ENCODE peak calls at places on chromosome 20, in nine cellular contexts. One of them, this sample, is unnamed.

GRCh38 chr20:9215539-9215938 is 146.7 kb downstream of the PLCB4 start:
- DNase-seq in left cardiac atrium: no peak
- DNase-seq in LoVo: no peak
- DNase-seq in T follicular helper cell: no peak
- DNase-seq in mesothelial cell of epicardium: no peak
- DNase-seq in globus pallidus: no peak
- DNase-seq in pancreas: no peak
- DNase-seq in NCI-H748 treated with DMSO at 0.1 percent for 48 hours: peak
- DNase-seq in lung microvascular endothelial cell: peak
- DNase-seq in this sample: no peak

GRCh38 chr20:14334306-14334930 is 3.0 kb downstream of the FLRT3 start:
- DNase-seq in left cardiac atrium: no peak
- DNase-seq in LoVo: peak
- DNase-seq in T follicular helper cell: no peak
- DNase-seq in mesothelial cell of epicardium: no peak
- DNase-seq in globus pallidus: peak
- DNase-seq in pancreas: peak
- DNase-seq in NCI-H748 treated with DMSO at 0.1 percent for 48 hours: peak
- DNase-seq in lung microvascular endothelial cell: no peak
- DNase-seq in this sample: no peak

GRCh38 chr20:50594231-50594590 is 84.0 kb downstream of the PTPN1 start:
- DNase-seq in left cardiac atrium: no peak
- DNase-seq in LoVo: no peak
- DNase-seq in T follicular helper cell: no peak
- DNase-seq in mesothelial cell of epicardium: no peak
- DNase-seq in globus pallidus: no peak
- DNase-seq in pancreas: no peak
- DNase-seq in NCI-H748 treated with DMSO at 0.1 percent for 48 hours: no peak
- DNase-seq in lung microvascular endothelial cell: no peak
- DNase-seq in this sample: no peak

GRCh38 chr20:35561268-35561667 is 19.4 kb downstream of the ERGIC3 start:
- DNase-seq in left cardiac atrium: no peak
- DNase-seq in LoVo: no peak
- DNase-seq in T follicular helper cell: no peak
- DNase-seq in mesothelial cell of epicardium: no peak
- DNase-seq in globus pallidus: peak
- DNase-seq in pancreas: no peak
- DNase-seq in NCI-H748 treated with DMSO at 0.1 percent for 48 hours: no peak
- DNase-seq in lung microvascular endothelial cell: peak
- DNase-seq in this sample: no peak

GRCh38 chr20:38937978-38938473 is 11.8 kb downstream of the FAM83D start:
- DNase-seq in left cardiac atrium: no peak
- DNase-seq in LoVo: no peak
- DNase-seq in T follicular helper cell: no peak
- DNase-seq in mesothelial cell of epicardium: no peak
- DNase-seq in globus pallidus: no peak
- DNase-seq in pancreas: no peak
- DNase-seq in NCI-H748 treated with DMSO at 0.1 percent for 48 hours: no peak
- DNase-seq in lung microvascular endothelial cell: no peak
- DNase-seq in this sample: no peak

GRCh38 chr20:3667434-3668037 is 4.3 kb upstream of the GFRA4 start:
- DNase-seq in left cardiac atrium: no peak
- DNase-seq in LoVo: no peak
- DNase-seq in T follicular helper cell: no peak
- DNase-seq in mesothelial cell of epicardium: no peak
- DNase-seq in globus pallidus: no peak
- DNase-seq in pancreas: no peak
- DNase-seq in NCI-H748 treated with DMSO at 0.1 percent for 48 hours: no peak
- DNase-seq in lung microvascular endothelial cell: no peak
- DNase-seq in this sample: no peak

GRCh38 chr20:57162253-57162652 is 104.2 kb downstream of the BMP7 start:
- DNase-seq in left cardiac atrium: no peak
- DNase-seq in LoVo: no peak
- DNase-seq in T follicular helper cell: no peak
- DNase-seq in mesothelial cell of epicardium: no peak
- DNase-seq in globus pallidus: peak
- DNase-seq in pancreas: no peak
- DNase-seq in NCI-H748 treated with DMSO at 0.1 percent for 48 hours: no peak
- DNase-seq in lung microvascular endothelial cell: no peak
- DNase-seq in this sample: no peak

GRCh38 chr20:31505903-31506302 is 8.3 kb upstream of the HM13 start:
- DNase-seq in left cardiac atrium: no peak
- DNase-seq in LoVo: no peak
- DNase-seq in T follicular helper cell: no peak
- DNase-seq in mesothelial cell of epicardium: no peak
- DNase-seq in globus pallidus: no peak
- DNase-seq in pancreas: no peak
- DNase-seq in NCI-H748 treated with DMSO at 0.1 percent for 48 hours: no peak
- DNase-seq in lung microvascular endothelial cell: no peak
- DNase-seq in this sample: no peak

GRCh38 chr20:1033751-1034419 is 31.8 kb upstream of the RSPO4 start:
- DNase-seq in left cardiac atrium: no peak
- DNase-seq in LoVo: no peak
- DNase-seq in T follicular helper cell: no peak
- DNase-seq in mesothelial cell of epicardium: no peak
- DNase-seq in globus pallidus: peak
- DNase-seq in pancreas: no peak
- DNase-seq in NCI-H748 treated with DMSO at 0.1 percent for 48 hours: no peak
- DNase-seq in lung microvascular endothelial cell: no peak
- DNase-seq in this sample: no peak

GRCh38 chr20:25013478-25014380 is 21.2 kb upstream of the APMAP start:
- DNase-seq in left cardiac atrium: peak
- DNase-seq in LoVo: no peak
- DNase-seq in T follicular helper cell: no peak
- DNase-seq in mesothelial cell of epicardium: no peak
- DNase-seq in globus pallidus: no peak
- DNase-seq in pancreas: peak
- DNase-seq in NCI-H748 treated with DMSO at 0.1 percent for 48 hours: no peak
- DNase-seq in lung microvascular endothelial cell: no peak
- DNase-seq in this sample: no peak

GRCh38 chr20:17155401-17155800 is 71.4 kb upstream of the PCSK2 start:
- DNase-seq in left cardiac atrium: no peak
- DNase-seq in LoVo: no peak
- DNase-seq in T follicular helper cell: no peak
- DNase-seq in mesothelial cell of epicardium: no peak
- DNase-seq in globus pallidus: no peak
- DNase-seq in pancreas: no peak
- DNase-seq in NCI-H748 treated with DMSO at 0.1 percent for 48 hours: no peak
- DNase-seq in lung microvascular endothelial cell: no peak
- DNase-seq in this sample: no peak

GRCh38 chr20:47574616-47575401 is 73.1 kb downstream of the NCOA3 start:
- DNase-seq in left cardiac atrium: no peak
- DNase-seq in LoVo: no peak
- DNase-seq in T follicular helper cell: no peak
- DNase-seq in mesothelial cell of epicardium: no peak
- DNase-seq in globus pallidus: peak
- DNase-seq in pancreas: peak
- DNase-seq in NCI-H748 treated with DMSO at 0.1 percent for 48 hours: no peak
- DNase-seq in lung microvascular endothelial cell: peak
- DNase-seq in this sample: no peak

GRCh38 chr20:6698056-6698455 is 69.4 kb upstream of the BMP2 start:
- DNase-seq in left cardiac atrium: no peak
- DNase-seq in LoVo: peak
- DNase-seq in T follicular helper cell: no peak
- DNase-seq in mesothelial cell of epicardium: peak
- DNase-seq in globus pallidus: no peak
- DNase-seq in pancreas: peak
- DNase-seq in NCI-H748 treated with DMSO at 0.1 percent for 48 hours: no peak
- DNase-seq in lung microvascular endothelial cell: no peak
- DNase-seq in this sample: no peak

GRCh38 chr20:43564993-43565757 is 6.3 kb downstream of the SGK2 start:
- DNase-seq in left cardiac atrium: no peak
- DNase-seq in LoVo: no peak
- DNase-seq in T follicular helper cell: no peak
- DNase-seq in mesothelial cell of epicardium: no peak
- DNase-seq in globus pallidus: peak
- DNase-seq in pancreas: no peak
- DNase-seq in NCI-H748 treated with DMSO at 0.1 percent for 48 hours: no peak
- DNase-seq in lung microvascular endothelial cell: no peak
- DNase-seq in this sample: no peak

GRCh38 chr20:45415822-45416637 is at the start of gene PIGT:
- DNase-seq in left cardiac atrium: peak
- DNase-seq in LoVo: peak
- DNase-seq in T follicular helper cell: peak
- DNase-seq in mesothelial cell of epicardium: peak
- DNase-seq in globus pallidus: peak
- DNase-seq in pancreas: peak
- DNase-seq in NCI-H748 treated with DMSO at 0.1 percent for 48 hours: peak
- DNase-seq in lung microvascular endothelial cell: peak
- DNase-seq in this sample: no peak

GRCh38 chr20:37849169-37849568 is 53.8 kb upstream of the VSTM2L start:
- DNase-seq in left cardiac atrium: no peak
- DNase-seq in LoVo: no peak
- DNase-seq in T follicular helper cell: no peak
- DNase-seq in mesothelial cell of epicardium: no peak
- DNase-seq in globus pallidus: no peak
- DNase-seq in pancreas: no peak
- DNase-seq in NCI-H748 treated with DMSO at 0.1 percent for 48 hours: no peak
- DNase-seq in lung microvascular endothelial cell: no peak
- DNase-seq in this sample: no peak

This sample was measured in LNCaP clone FGC.